ENCODE peak calls at places on chromosomes 7 and 10, in eight cellular contexts. V is kidney epithelial cell, B is spleen, H is cardiac fibroblast, A is endodermal cell, D is stomach, X is HFF-Myc, E is choroid plexus epithelial cell. U is an unnamed sample.
A peak's percentile ranks its signal among the peaks of the same experiment; 100 is the strongest.

GRCh38 chr7:128347573-128348147 is 4.0 kb upstream of the RBM28 start:
- DNase-seq in V (no peak), B (no peak), H (peak; percentile 66), A (peak; percentile 78), D (peak; percentile 48), X (no peak), E (peak; percentile 67), U (peak; percentile 65)

GRCh38 chr7:1015631-1016121 is 28.7 kb upstream of the GPR146 start:
- DNase-seq in V (no peak), B (peak; percentile 77), H (no peak), A (no peak), D (no peak), X (no peak), E (peak; percentile 17), U (no peak)

GRCh38 chr7:66353547-66353946 is 148.4 kb downstream of the TPST1 start:
- DNase-seq in V (no peak), B (no peak), H (peak; percentile 84), A (no peak), D (no peak), X (no peak), E (peak; percentile 77), U (peak; percentile 80)

GRCh38 chr10:56895306-56895705 is 534.2 kb upstream of the ZWINT start:
- DNase-seq in V (no peak), B (no peak), H (no peak), A (no peak), D (no peak), X (no peak), E (no peak), U (no peak)

GRCh38 chr7:99014113-99014985 is 129.6 kb downstream of the SMURF1 start:
- DNase-seq in V (no peak), B (no peak), H (no peak), A (peak; percentile 40), D (peak; percentile 17), X (no peak), E (no peak), U (no peak)

GRCh38 chr7:14504134-14504533 is 398.4 kb downstream of the DGKB start:
- DNase-seq in V (no peak), B (no peak), H (no peak), A (no peak), D (no peak), X (no peak), E (no peak), U (no peak)

GRCh38 chr10:15427836-15428414 is 56.8 kb upstream of the FAM171A1 start:
- DNase-seq in V (no peak), B (no peak), H (peak; percentile 76), A (no peak), D (no peak), X (peak; percentile 46), E (peak; percentile 80), U (peak; percentile 81)

GRCh38 chr7:78165454-78165853 is 366.9 kb downstream of the PHTF2 start:
- DNase-seq in V (no peak), B (no peak), H (no peak), A (peak; percentile 51), D (no peak), X (no peak), E (no peak), U (no peak)

GRCh38 chr10:23467548-23467947 is 28.7 kb downstream of the OTUD1 start:
- DNase-seq in V (no peak), B (no peak), H (no peak), A (no peak), D (no peak), X (no peak), E (no peak), U (no peak)

GRCh38 chr10:14302035-14302434 is 28.7 kb downstream of the FRMD4A start:
- DNase-seq in V (no peak), B (no peak), H (peak; percentile 31), A (no peak), D (no peak), X (no peak), E (peak; percentile 55), U (peak; percentile 33)

GRCh38 chr10:1651280-1651975 is 85.9 kb downstream of the ADARB2 start:
- DNase-seq in V (no peak), B (no peak), H (no peak), A (no peak), D (no peak), X (no peak), E (no peak), U (no peak)

GRCh38 chr10:115093286-115093775 is at the start of gene ATRNL1:
- DNase-seq in V (no peak), B (peak; percentile 79), H (peak; percentile 7), A (peak; percentile 89), D (no peak), X (no peak), E (no peak), U (no peak)

GRCh38 chr7:137462074-137462715 is 118.7 kb upstream of the PTN start:
- DNase-seq in V (no peak), B (no peak), H (peak; percentile 34), A (no peak), D (no peak), X (no peak), E (peak; percentile 30), U (peak; percentile 35)

GRCh38 chr7:22647451-22648257 is 79.3 kb upstream of the IL6 start:
- DNase-seq in V (peak; percentile 64), B (no peak), H (peak; percentile 96), A (no peak), D (no peak), X (peak; percentile 29), E (peak; percentile 91), U (peak; percentile 99)

DNA sequence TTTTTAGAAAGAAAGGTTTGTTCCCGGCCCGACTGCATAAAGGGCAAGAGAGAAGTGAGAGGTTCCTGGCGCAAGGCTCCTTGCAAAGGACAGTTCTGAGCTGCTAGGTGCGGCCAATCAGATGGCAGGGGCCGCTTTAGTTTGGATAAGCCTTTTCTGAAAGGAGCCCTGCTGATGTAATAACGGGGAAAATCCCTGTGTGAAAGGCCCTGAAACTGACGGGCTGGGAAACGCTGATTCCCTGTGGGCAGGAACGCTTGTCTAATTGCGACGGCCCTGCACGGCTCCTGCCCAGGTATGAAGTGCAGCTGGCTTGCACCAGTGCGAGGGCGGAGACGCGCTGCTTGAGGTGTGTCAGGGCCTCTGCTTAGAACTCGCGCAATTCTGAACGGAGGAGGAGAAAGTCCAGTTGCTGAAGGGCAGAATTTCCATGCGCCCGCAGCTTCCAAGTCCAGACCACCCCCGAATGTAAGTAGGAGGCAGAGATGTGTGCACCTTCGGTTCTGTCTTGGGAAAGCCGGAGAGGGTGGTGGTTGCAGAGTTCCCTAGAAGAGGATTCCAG is 30.5 kb downstream of the TACC2 start:
- DNase-seq in V (no peak), B (no peak), H (no peak), A (peak; percentile 71), D (peak; percentile 87), X (no peak), E (no peak), U (no peak)
- H3K4me3 ChIP-seq in V (peak overlapping the region; percentile 10), B (no peak overlapping the region), H (no peak overlapping the region), A (peak overlapping the region; percentile 64), D (peak overlapping the region; percentile 25), X (no peak overlapping the region), E (no peak overlapping the region), U (no peak overlapping the region)

DNA sequence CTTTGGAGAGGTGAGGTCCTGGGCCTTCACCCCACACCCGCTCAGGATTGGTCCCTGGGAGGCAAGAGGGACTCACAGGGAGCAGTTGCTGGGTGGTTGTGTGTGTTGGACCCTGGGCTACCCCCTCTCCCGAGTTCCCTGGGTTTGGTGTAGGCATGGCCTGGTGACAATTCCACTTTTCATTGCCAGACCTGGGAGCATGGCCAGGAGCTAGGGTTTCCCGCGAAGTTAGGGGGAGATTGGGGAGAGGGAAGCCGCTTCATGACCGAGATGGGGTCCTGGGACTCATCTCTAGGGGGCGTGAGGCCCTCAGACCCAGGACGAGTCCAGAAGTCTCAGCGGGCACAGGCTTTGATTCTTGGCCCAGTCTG is 579 bp downstream of the PALD1 start:
- DNase-seq in V (no peak), B (no peak), H (no peak), A (peak; percentile 77), D (no peak), X (no peak), E (no peak), U (no peak)
- TF ChIP-seq CTCF in V (no peak), B (no peak), H (no peak), A (peak; percentile 58), D (no peak), X (peak; percentile 25), E (no peak), U (no peak)

GRCh38 chr7:43247757-43248156 is 135.3 kb downstream of the HECW1 start:
- DNase-seq in V (no peak), B (no peak), H (no peak), A (no peak), D (no peak), X (no peak), E (no peak), U (no peak)

GRCh38 chr7:43248961-43249807 is 136.7 kb downstream of the HECW1 start:
- DNase-seq in V (no peak), B (no peak), H (peak; percentile 17), A (no peak), D (peak; percentile 50), X (peak; percentile 47), E (peak; percentile 62), U (peak; percentile 62)

GRCh38 chr7:43244782-43245181 is 132.3 kb downstream of the HECW1 start:
- DNase-seq in V (no peak), B (no peak), H (no peak), A (no peak), D (no peak), X (no peak), E (no peak), U (no peak)

GRCh38 chr7:43249808-43250145 is 137.3 kb downstream of the HECW1 start:
- DNase-seq in V (no peak), B (no peak), H (no peak), A (no peak), D (no peak), X (no peak), E (peak; percentile 54), U (peak; percentile 33)

GRCh38 chr7:43248553-43248952 is 136.1 kb downstream of the HECW1 start:
- DNase-seq in V (no peak), B (no peak), H (no peak), A (no peak), D (no peak), X (no peak), E (no peak), U (no peak)
- H3K4me3 ChIP-seq in V (no peak overlapping the region), B (no peak overlapping the region), H (no peak overlapping the region), A (no peak overlapping the region), D (peak overlapping the region; percentile 4), X (peak overlapping the region; percentile 43), E (peak overlapping the region; percentile 56), U (peak overlapping the region; percentile 62)

GRCh38 chr7:150398965-150399320 is 19.8 kb downstream of the ZNF775 start:
- DNase-seq in V (no peak), B (no peak), H (no peak), A (peak; percentile 33), D (no peak), X (no peak), E (no peak), U (no peak)

GRCh38 chr7:150400779-150401423 is 21.8 kb downstream of the ZNF775 start:
- DNase-seq in V (no peak), B (no peak), H (no peak), A (peak; percentile 54), D (no peak), X (no peak), E (no peak), U (no peak)

GRCh38 chr7:150399421-150399820 is 20.3 kb downstream of the ZNF775 start:
- DNase-seq in V (no peak), B (no peak), H (no peak), A (peak; percentile 76), D (no peak), X (no peak), E (no peak), U (no peak)

GRCh38 chr7:150401424-150401790 is 22.3 kb downstream of the ZNF775 start:
- DNase-seq in V (no peak), B (no peak), H (no peak), A (no peak), D (no peak), X (no peak), E (no peak), U (no peak)

GRCh38 chr7:150399861-150400778 is 21.0 kb downstream of the ZNF775 start:
- DNase-seq in V (peak; percentile 61), B (no peak), H (no peak), A (peak; percentile 66), D (no peak), X (no peak), E (no peak), U (peak; percentile 22)
- TF ChIP-seq CTCF in V (no peak), B (no peak), H (no peak), A (no peak), D (no peak), X (no peak), E (no peak), U (no peak)

U was measured in fibroblast of the aortic adventitia.